ENCODE peak calls at places on chromosome 4, in five cellular contexts. N, O, H, A and S are unnamed samples.

GRCh38 chr4:40669504-40669903 is 39.8 kb upstream of the RBM47 start:
- DNase-seq in N (no peak), O (no peak), H (no peak), A (no peak), S (no peak)

GRCh38 chr4:67394771-67395310 is 150.5 kb downstream of the CENPC start:
- DNase-seq in N (no peak), O (no peak), H (no peak), A (no peak), S (no peak)

GRCh38 chr4:110514889-110515479 is 39.0 kb downstream of the ENPEP start:
- DNase-seq in N (no peak), O (peak; percentile 20), H (no peak), A (peak; percentile 30), S (peak; percentile 45)

GRCh38 chr4:73669410-73670183 is 49.4 kb upstream of the RASSF6 start:
- DNase-seq in N (no peak), O (no peak), H (no peak), A (no peak), S (no peak)

GRCh38 chr4:141077611-141078225 is 55.6 kb downstream of the RNF150 start:
- DNase-seq in N (no peak), O (no peak), H (no peak), A (no peak), S (no peak)

GRCh38 chr4:54015421-54016065 is 48.9 kb downstream of the CHIC2 start:
- DNase-seq in N (no peak), O (no peak), H (peak; percentile 49), A (no peak), S (no peak)

GRCh38 chr4:8332038-8332857 is 62.7 kb downstream of the HTRA3 start:
- DNase-seq in N (no peak), O (no peak), H (no peak), A (no peak), S (no peak)

GRCh38 chr4:86092684-86093083 is 267.2 kb downstream of the MAPK10 start:
- DNase-seq in N (peak; percentile 15), O (no peak), H (no peak), A (no peak), S (peak; percentile 27)

GRCh38 chr4:84413954-84414353 is 85.1 kb downstream of the NKX6-1 start:
- DNase-seq in N (no peak), O (no peak), H (no peak), A (no peak), S (no peak)

GRCh38 chr4:147078875-147079658 is 133.4 kb upstream of the TTC29 start:
- DNase-seq in N (no peak), O (no peak), H (no peak), A (no peak), S (peak; percentile 53)

GRCh38 chr4:176726803-176727202 is 65.9 kb downstream of the VEGFC start:
- DNase-seq in N (no peak), O (no peak), H (no peak), A (no peak), S (no peak)

GRCh38 chr4:27763830-27764525 is 903.3 kb downstream of the STIM2 start:
- DNase-seq in N (no peak), O (no peak), H (no peak), A (no peak), S (no peak)
- H3K4me3 ChIP-seq in N (no peak overlapping the region), O (no peak overlapping the region), H (no peak overlapping the region), A (no peak overlapping the region), S (no peak overlapping the region)

DNA sequence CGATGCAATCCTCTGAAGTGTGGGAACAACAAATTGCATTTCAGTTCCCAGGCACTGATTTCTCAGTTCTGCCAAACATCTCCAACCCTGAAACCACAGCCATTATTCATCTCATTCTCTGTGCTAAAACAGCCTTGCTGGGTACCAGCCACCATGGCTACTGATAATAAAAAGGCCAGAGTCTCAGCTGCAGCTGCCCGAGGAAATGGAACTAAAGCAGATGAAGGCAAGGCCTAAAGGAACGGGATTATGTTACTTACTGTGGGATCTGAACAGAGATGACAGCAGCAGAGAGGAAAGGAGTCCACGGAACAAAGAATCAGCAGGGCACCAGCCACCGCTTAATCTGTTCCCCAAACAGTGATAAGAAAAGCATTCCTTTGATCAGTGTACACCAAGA is 155.7 kb downstream of the PAPSS1 start:
- DNase-seq in N (no peak), O (no peak), H (no peak), A (no peak), S (no peak)
- TF ChIP-seq JUN in N (no peak), O (no peak), H (no peak), A (no peak), S (no peak)

DNA sequence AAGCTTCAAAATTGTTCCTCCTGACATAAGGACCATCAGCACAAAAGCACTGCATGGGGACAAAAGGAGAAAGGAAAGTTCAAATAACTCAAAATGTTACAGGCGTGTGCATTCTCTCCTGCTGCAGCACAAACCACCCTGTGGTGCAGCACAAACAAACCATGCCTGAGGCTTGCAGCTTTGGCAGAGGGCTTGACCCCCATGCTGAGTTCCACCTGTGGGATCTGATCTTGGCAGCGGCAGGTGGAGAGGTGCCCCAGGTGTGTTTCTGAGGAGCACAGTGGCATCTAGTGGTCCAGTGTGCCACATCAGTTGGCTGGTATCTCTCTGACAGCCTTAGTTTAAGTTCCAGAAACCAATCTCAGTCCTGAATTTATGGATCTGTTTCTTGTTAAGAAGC is 164.6 kb downstream of the SOWAHB start:
- DNase-seq in N (no peak), O (no peak), H (peak; percentile 57), A (no peak), S (no peak)
- TF ChIP-seq MAX in N (no peak), O (no peak), H (peak; percentile 60), A (no peak), S (no peak)

DNA sequence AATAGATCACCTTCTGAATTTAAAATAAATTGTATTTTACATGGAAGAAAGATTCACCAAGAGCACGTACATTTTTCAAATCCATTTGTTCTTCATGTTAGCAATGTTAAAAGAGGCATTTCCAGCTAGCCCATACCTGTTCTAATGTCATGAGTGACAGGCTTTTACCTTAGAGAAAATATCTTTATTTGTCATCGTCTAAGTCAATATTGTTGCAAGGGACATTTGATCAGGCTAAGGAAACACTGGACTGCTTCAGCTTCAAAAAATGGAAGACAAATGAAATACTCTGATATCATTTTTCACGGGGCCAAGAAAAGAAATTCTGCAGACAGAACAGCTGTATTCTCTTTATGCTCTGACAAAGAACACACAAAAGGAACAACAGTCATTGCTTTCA is 207.7 kb downstream of the RCHY1 start:
- DNase-seq in N (no peak), O (no peak), H (no peak), A (no peak), S (no peak)
- H3K4me3 ChIP-seq in N (no peak overlapping the region), O (no peak overlapping the region), H (no peak overlapping the region), A (no peak overlapping the region), S (no peak overlapping the region)

GRCh38 chr4:184267206-184267608 is 49.5 kb upstream of the ENPP6 start:
- DNase-seq in N (no peak), O (no peak), H (no peak), A (no peak), S (no peak)
- TF ChIP-seq JUN in N (no peak), O (no peak), H (no peak), A (no peak), S (no peak)